ENCODE peak calls at places on chromosomes 16 and 17, in four cellular contexts. W is AG08395, N is H54, V is head of caudate nucleus. M is an unnamed sample.

GRCh38 chr16:1788708-1789100 is 4.8 kb downstream of the IGFALS start:
- DNase-seq in W (no peak), N (no peak), V (no peak), M (peak)

GRCh38 chr16:47574091-47575054 is 113.2 kb downstream of the PHKB start:
- DNase-seq in N (no peak), W (peak), V (no peak), M (no peak)

GRCh38 chr16:82761858-82762257 is 135.1 kb downstream of the CDH13 start:
- DNase-seq in W (peak), V (no peak), N (no peak), M (no peak)

GRCh38 chr17:81303385-81303784 is 8.3 kb upstream of the SLC38A10 start:
- DNase-seq in N (no peak), V (no peak), W (no peak), M (no peak)

GRCh38 chr16:51971184-51971583 is 575.8 kb downstream of the TOX3 start:
- DNase-seq in W (peak), N (no peak), V (no peak), M (no peak)

GRCh38 chr17:76270770-76271668 is 5.9 kb downstream of the UBALD2 start:
- DNase-seq in W (no peak), N (no peak), V (no peak), M (no peak)

GRCh38 chr16:66515543-66516171 is 34.3 kb downstream of the TK2 start:
- DNase-seq in W (peak), N (no peak), V (peak), M (no peak)

GRCh38 chr16:61564741-61565140 is 471.5 kb downstream of the CDH8 start:
- DNase-seq in W (no peak), N (no peak), V (no peak), M (no peak)

GRCh38 chr16:52451971-52452421 is 94.9 kb downstream of the TOX3 start:
- DNase-seq in V (no peak), W (no peak), N (no peak), M (no peak)

GRCh38 chr16:20704281-20704680 is 6.8 kb upstream of the ACSM1 start:
- DNase-seq in V (no peak), N (no peak), W (no peak), M (no peak)

GRCh38 chr17:37833237-37833859 is 88.5 kb upstream of the HNF1B start:
- DNase-seq in N (no peak), V (no peak), W (no peak), M (peak)

GRCh38 chr16:26959416-26960009 is 107.2 kb upstream of the C16orf82 start:
- DNase-seq in N (no peak), W (no peak), V (no peak), M (no peak)